ENCODE peak calls at places on chromosomes 7 and 10, in four cellular contexts. U is uterus, H is heart left ventricle, Y is breast epithelium. R is an unnamed sample.

GRCh38 chr7:55349126-55349525 is 16.0 kb upstream of the LANCL2 start:
- DNase-seq in H (no peak), Y (no peak), U (no peak), R (no peak)

GRCh38 chr7:26900283-26900682 is 35.9 kb upstream of the SKAP2 start:
- DNase-seq in Y (no peak), H (no peak), U (no peak), R (no peak)

GRCh38 chr10:77513783-77514331 is 123.8 kb downstream of the KCNMA1 start:
- DNase-seq in H (peak), U (peak), Y (no peak), R (peak)

GRCh38 chr7:117827861-117828260 is 45.4 kb downstream of the CTTNBP2 start:
- DNase-seq in Y (no peak), U (no peak), H (no peak), R (no peak)

GRCh38 chr7:116772423-116772852 is 89.9 kb upstream of the CAPZA2 start:
- DNase-seq in Y (no peak), H (no peak), U (no peak), R (no peak)

GRCh38 chr7:108054537-108054936 is 51.6 kb upstream of the LAMB1 start:
- DNase-seq in Y (no peak), U (no peak), H (no peak), R (no peak)

GRCh38 chr10:14843327-14843988 is 5.4 kb downstream of the HSPA14 start:
- DNase-seq in U (no peak), Y (no peak), H (no peak), R (no peak)

GRCh38 chr10:70430489-70431445 is 10.7 kb downstream of the NODAL start:
- DNase-seq in H (peak), Y (peak), U (peak), R (peak)

GRCh38 chr7:103540986-103541385 is 95.0 kb upstream of the SLC26A5 start:
- DNase-seq in Y (peak), U (peak), H (peak), R (no peak)

GRCh38 chr10:102141583-102142107 is 8.8 kb downstream of the PPRC1 start:
- DNase-seq in U (no peak), Y (no peak), H (no peak), R (no peak)
- TF ChIP-seq POLR2A in U (no peak), Y (no peak), H (no peak), R (no peak)

DNA sequence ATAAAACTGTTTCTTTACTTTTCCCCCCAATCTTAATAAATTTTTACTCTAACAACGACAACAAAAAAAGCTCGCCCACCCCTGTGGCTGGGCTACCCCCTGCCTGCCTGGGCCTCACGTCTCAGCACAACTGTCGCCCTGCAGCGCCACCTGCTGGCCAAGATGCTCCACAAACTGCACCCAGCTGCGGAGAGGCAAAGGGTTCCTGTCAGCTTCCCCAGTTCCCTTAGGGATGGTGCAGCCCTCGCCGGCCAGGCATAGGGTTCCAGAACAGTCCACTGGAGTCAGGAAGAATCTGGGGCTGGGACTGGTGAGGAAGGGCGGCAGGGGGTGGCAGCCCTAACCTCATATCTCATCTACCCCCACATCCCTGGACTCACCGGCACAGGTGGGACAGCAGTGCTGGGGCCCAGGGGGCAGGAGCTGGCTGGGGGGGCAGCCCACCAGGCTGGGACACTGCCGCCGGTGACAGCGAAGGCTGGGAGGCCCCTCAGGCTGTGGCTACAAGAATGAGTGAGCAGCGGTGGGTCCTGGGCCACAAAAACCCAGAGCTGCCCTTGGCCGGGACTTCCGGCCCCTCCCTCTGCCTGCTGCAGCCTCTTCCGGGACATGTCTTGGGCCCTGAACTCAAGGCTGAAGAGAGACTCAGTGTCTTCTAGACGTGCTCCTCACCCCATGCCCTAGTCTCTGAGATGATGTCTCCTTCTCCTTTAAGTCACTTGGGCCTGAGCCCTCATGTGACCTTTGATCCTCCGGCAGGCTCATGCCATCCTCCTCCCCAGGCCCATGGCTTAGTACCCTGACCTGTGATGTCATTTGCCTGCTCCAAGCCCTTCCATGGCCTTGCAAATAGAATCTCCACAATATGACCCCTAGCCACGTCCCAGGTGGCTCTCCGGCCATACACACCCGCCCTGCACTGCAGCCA is 21.2 kb downstream of the ATP6V1F start:
- DNase-seq in U (peak), Y (peak), H (peak), R (peak)
- TF ChIP-seq POLR2A in U (no peak), Y (no peak), H (no peak), R (no peak)

DNA sequence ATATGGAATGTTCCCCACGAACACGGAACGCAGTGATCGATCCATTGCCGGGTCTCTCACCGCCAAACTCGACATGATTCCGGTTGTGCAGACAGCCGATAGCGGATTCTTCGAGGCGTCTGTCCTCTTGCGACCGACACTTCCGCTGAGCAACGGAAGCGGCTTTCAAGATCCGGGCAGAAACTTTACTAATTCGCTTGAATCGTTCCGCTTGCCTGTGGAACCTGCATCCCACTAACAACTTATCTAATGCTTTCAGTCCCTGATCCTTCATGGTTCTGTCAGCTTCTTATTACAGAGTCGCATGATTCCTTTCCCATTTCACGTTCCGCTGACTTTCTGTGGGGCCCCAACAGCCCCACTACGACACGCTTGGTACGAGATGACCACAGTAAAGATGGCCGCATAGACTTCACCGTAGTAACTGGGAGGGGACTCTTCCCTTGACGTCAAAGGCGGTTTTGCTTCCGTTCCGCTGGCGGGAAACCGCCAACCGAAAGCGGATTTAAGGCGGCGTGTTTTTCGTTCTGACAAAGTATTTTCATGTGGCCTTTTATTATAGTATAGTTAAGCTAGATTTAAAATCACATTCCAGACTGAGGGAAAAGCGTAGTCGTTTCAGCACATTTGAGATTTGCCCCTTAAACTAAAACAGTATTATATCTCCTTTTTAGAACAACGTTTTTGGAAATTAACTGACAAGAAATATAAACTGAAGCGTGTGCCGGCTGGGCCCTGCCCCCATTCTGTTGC is at the start of gene CSTF2T:
- DNase-seq in Y (peak), U (peak), H (peak), R (peak)
- TF ChIP-seq POLR2A in Y (peak), U (peak), H (no peak), R (peak)

DNA sequence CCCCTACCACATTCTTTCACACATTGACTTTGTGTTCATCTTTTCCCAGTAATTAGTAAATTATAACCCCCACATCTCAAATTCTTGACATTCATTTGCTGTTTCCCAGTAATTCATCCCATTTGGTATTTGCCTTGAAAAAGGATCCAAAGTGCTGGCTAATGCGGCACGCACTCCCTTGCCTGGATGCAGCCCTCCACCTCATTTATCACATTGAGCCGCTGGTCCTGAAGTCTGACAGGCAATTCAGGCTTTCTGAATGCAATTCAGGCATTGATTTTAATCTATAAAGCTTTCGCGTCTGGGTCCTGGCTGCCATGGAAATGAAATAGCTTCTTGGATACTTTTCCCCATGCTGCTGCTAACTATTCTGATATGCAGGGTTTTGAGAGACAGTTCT is 112.6 kb upstream of the ANKRD1 start:
- DNase-seq in Y (no peak), H (no peak), U (no peak), R (no peak)
- TF ChIP-seq POLR2A in Y (no peak), H (no peak), U (no peak), R (no peak)

DNA sequence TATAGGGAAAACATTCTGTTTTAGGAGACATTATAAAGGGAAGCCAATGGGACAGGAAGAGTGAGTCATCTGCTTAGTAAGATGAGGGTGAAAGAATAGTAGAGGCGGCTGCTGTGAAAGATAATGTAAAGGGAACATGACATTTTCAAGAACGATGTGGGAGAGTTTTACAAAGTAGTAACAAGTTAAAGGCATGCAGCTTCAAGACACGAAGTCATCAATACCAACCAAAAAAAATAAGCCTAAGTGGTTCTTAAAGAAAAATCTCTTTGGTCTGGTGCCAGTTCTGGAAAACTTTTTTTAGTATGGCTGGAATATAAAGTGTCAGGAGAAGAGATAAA is 6.1 kb downstream of the GSTO1 start:
- DNase-seq in H (no peak), Y (no peak), U (no peak), R (no peak)
- TF ChIP-seq POLR2A in H (no peak), Y (no peak), U (no peak), R (no peak)

GRCh38 chr7:1503816-1504775 is at the start of gene INTS1:
- DNase-seq in H (peak), U (peak), Y (peak), R (peak)
- TF ChIP-seq POLR2A in H (no peak), U (peak), Y (no peak), R (peak)

DNA sequence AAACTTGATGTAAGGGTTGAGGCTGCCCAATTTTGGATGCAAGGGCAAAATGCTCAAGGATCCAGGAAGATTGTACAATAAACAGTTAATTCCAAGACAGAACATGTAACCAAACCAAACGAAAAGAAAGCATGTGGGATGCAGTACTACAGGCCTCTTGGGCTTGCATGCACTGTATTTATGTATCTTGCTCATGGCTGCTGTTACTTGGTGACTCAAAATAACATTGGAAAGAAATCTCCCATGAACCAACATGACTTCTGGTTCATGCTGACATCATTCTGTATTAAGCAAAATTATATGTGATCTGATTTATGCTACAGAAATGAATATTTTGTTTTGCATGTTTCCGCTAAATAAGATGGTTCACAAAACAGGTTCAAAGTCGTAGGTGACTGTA is 65.9 kb upstream of the FZD1 start:
- DNase-seq in U (no peak), H (no peak), Y (no peak), R (no peak)
- TF ChIP-seq POLR2A in U (no peak), H (no peak), Y (no peak), R (no peak)

GRCh38 chr7:123748734-123749536 is at the start of gene WASL:
- DNase-seq in H (peak), U (peak), Y (peak), R (peak)
- TF ChIP-seq POLR2A in H (peak), U (peak), Y (peak), R (peak)